ENCODE peak calls at places on chromosomes 12 and 14, in seven cellular contexts. P, D, B, T, I, U and N are unnamed samples.

GRCh38 chr12:12872139-12872933 is 19.0 kb upstream of the GPRC5A start:
- DNase-seq in P (peak), D (peak), B (peak), T (no peak), I (no peak), U (no peak), N (no peak)

GRCh38 chr14:86915416-86915815 is 1077.6 kb downstream of the GALC start:
- DNase-seq in P (peak), D (no peak), B (no peak), T (no peak), I (no peak), U (no peak), N (no peak)

GRCh38 chr12:132393245-132393795 is 63.9 kb upstream of the GALNT9 start:
- DNase-seq in P (no peak), D (peak), B (peak), T (no peak), I (no peak), U (peak), N (no peak)

GRCh38 chr14:52661314-52661713 is 34.0 kb downstream of the ERO1A start:
- DNase-seq in P (no peak), D (no peak), B (no peak), T (no peak), I (no peak), U (no peak), N (no peak)

GRCh38 chr12:5243014-5243413 is 188.9 kb upstream of the NTF3 start:
- DNase-seq in P (peak), D (no peak), B (no peak), T (no peak), I (no peak), U (no peak), N (no peak)

GRCh38 chr14:77037886-77038511 is 9.5 kb upstream of the IRF2BPL start:
- DNase-seq in P (no peak), D (no peak), B (no peak), T (no peak), I (no peak), U (no peak), N (no peak)

GRCh38 chr12:40144023-40144422 is 38.1 kb upstream of the SLC2A13 start:
- DNase-seq in P (no peak), D (no peak), B (no peak), T (no peak), I (no peak), U (peak), N (no peak)

GRCh38 chr14:71365305-71365865 is 458.1 kb downstream of the PCNX1 start:
- DNase-seq in P (peak), D (no peak), B (no peak), T (no peak), I (no peak), U (no peak), N (no peak)

GRCh38 chr14:93936245-93936644 is 9.1 kb downstream of the FAM181A start:
- DNase-seq in P (no peak), D (peak), B (no peak), T (no peak), I (no peak), U (peak), N (peak)

GRCh38 chr12:65084579-65084978 is 36.5 kb downstream of the WIF1 start:
- DNase-seq in P (no peak), D (no peak), B (no peak), T (no peak), I (no peak), U (no peak), N (no peak)

GRCh38 chr12:96514328-96514727 is 25.0 kb downstream of the CFAP54 start:
- DNase-seq in P (peak), D (no peak), B (no peak), T (no peak), I (peak), U (no peak), N (no peak)

GRCh38 chr12:49342066-49342913 is 4.4 kb upstream of the DNAJC22 start:
- DNase-seq in P (peak), D (peak), B (peak), T (peak), I (no peak), U (peak), N (peak)

GRCh38 chr12:39287817-39288216 is 155.1 kb downstream of the KIF21A start:
- DNase-seq in P (no peak), D (no peak), B (no peak), T (no peak), I (no peak), U (peak), N (no peak)

GRCh38 chr12:131943876-131944275 is 5.9 kb upstream of the EP400 start:
- DNase-seq in P (no peak), D (no peak), B (no peak), T (no peak), I (no peak), U (no peak), N (no peak)

GRCh38 chr12:5533368-5533767 is 101.5 kb downstream of the NTF3 start:
- DNase-seq in P (no peak), D (no peak), B (no peak), T (no peak), I (no peak), U (no peak), N (no peak)

GRCh38 chr12:86230516-86231146 is 25.6 kb downstream of the MGAT4C start:
- DNase-seq in P (peak), D (no peak), B (no peak), T (no peak), I (no peak), U (no peak), N (no peak)

GRCh38 chr14:32252030-32252670 is 49.1 kb upstream of the RNU6-8 start:
- DNase-seq in P (peak), D (peak), B (peak), T (no peak), I (peak), U (peak), N (peak)

GRCh38 chr14:77584809-77585208 is 31.6 kb downstream of the SPTLC2 start:
- DNase-seq in P (no peak), D (no peak), B (no peak), T (no peak), I (no peak), U (no peak), N (no peak)

GRCh38 chr12:122306407-122306806 is 40.1 kb upstream of the VPS33A start:
- DNase-seq in P (no peak), D (no peak), B (peak), T (peak), I (no peak), U (peak), N (peak)

GRCh38 chr12:1992732-1993131 is 11.5 kb downstream of the DCP1B start:
- DNase-seq in P (no peak), D (no peak), B (no peak), T (no peak), I (no peak), U (no peak), N (no peak)

GRCh38 chr14:51929156-51929555 is 60.2 kb upstream of the RTRAF start:
- DNase-seq in P (peak), D (no peak), B (no peak), T (no peak), I (no peak), U (no peak), N (no peak)

GRCh38 chr14:50955373-50956043 is 11.2 kb upstream of the PYGL start:
- DNase-seq in P (peak), D (peak), B (peak), T (no peak), I (no peak), U (peak), N (peak)

GRCh38 chr14:54555651-54556050 is 11.3 kb upstream of the SAMD4A start:
- DNase-seq in P (no peak), D (peak), B (no peak), T (no peak), I (no peak), U (peak), N (no peak)
- TF ChIP-seq CTCF in P (peak), D (peak), B (peak), T (peak), I (no peak), U (peak), N (no peak)

DNA sequence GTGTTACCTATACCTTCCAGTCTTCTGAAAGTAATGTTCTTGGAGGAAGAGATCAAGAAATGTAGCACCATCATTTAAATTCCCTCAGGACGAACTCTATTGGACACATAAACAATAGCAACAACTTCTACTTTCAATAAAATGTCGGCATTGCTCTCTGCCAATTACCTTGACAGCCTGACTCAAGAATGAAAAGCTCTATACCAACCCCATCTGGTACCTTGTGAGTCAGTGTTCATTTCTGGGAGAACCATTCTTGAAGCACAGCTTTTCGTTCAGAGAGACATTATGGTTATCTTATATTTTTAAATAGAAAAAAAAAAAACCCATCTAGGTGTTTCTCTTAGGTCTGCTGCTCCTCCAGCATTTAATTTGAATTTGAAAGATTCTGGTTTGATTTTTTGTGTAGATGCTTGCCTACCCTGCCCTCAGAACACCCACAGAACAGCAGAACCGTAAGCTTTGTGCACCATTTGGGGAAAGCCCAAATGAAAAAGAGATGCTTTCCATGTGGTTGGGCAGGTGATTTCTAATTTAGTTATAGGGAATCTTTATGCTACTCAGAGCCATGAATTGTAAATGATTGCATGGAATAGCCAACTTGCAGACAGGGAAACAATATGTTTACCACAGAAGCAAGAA is 156.0 kb downstream of the SAMD4A start:
- DNase-seq in P (peak), D (peak), B (peak), T (no peak), I (no peak), U (peak), N (no peak)
- TF ChIP-seq USF2 in P (no peak), D (no peak), B (no peak), T (no peak), I (no peak), U (no peak), N (no peak)

GRCh38 chr14:96263347-96264199 is 7.6 kb downstream of the BDKRB1 start:
- DNase-seq in P (peak), D (no peak), B (no peak), T (no peak), I (no peak), U (no peak), N (no peak)

GRCh38 chr14:96267336-96267735 is 11.3 kb downstream of the BDKRB1 start:
- DNase-seq in P (peak), D (no peak), B (no peak), T (no peak), I (no peak), U (no peak), N (no peak)

GRCh38 chr14:96265387-96265786 is 9.4 kb downstream of the BDKRB1 start:
- DNase-seq in P (peak), D (no peak), B (no peak), T (no peak), I (no peak), U (no peak), N (no peak)

GRCh38 chr14:96264200-96264553 is 8.2 kb downstream of the BDKRB1 start:
- DNase-seq in P (no peak), D (no peak), B (no peak), T (no peak), I (no peak), U (no peak), N (no peak)

GRCh38 chr14:96264850-96265249 is 8.8 kb downstream of the BDKRB1 start:
- DNase-seq in P (peak), D (no peak), B (no peak), T (no peak), I (no peak), U (peak), N (peak)
- TF ChIP-seq CTCF in P (peak), D (peak), B (peak), T (peak), I (peak), U (peak), N (no peak)

DNA sequence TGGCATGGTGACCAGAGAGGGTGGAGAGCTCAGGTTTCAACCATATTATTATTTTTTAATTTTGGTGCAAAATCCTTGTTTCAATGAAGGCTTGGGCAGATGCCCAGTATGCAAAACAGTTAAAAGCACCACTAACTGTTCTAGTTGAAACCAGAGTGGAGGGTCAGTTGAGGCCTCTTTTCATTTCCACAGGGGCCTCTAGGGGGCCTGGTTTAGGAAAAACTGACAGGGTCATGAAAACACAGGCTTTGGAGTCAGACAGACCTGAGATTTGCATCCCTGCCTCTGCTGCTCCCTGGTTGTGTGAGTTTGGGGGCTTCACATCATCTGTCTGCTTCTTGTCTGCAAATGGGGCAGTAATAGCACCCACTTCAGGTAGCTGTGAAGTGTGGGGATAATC is 3.3 kb upstream of the RPH3A start:
- DNase-seq in P (no peak), D (peak), B (no peak), T (no peak), I (no peak), U (no peak), N (peak)
- TF ChIP-seq USF2 in P (no peak), D (no peak), B (no peak), T (no peak), I (no peak), U (no peak), N (no peak)

DNA sequence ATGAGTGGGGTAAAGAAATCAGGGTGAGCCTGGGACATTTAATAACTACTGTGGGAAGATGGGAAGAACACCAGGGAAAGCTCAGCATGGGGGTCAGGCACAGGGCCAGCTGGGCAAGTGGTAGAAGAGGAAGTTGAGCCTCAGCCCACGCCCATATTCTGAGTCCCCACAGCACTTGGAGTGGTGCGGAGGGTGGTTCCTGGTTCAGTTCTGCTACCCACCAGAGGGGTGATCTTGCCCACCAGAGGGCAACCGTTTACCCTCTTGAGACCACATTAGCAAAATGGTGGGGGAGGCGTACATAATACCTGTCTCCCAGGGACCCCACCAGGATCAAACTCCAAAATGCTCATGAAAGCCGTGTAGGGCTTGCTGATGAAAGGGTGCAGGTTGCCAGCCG is 16.8 kb upstream of the ANKRD33 start:
- DNase-seq in P (no peak), D (no peak), B (no peak), T (no peak), I (no peak), U (no peak), N (no peak)
- TF ChIP-seq CTCF in P (no peak), D (no peak), B (no peak), T (peak), I (no peak), U (peak), N (no peak)